ENCODE peak calls at places on chromosomes 3 and 15, in five cellular contexts. E, W, D, X and R are unnamed samples.

GRCh38 chr15:34790121-34790520 is 5.2 kb downstream of the ACTC1 start:
- DNase-seq in D (no peak), X (no peak), W (no peak), E (no peak), R (no peak)

GRCh38 chr15:84699538-84700191 is 16.3 kb downstream of the SEC11A start:
- DNase-seq in X (no peak), W (no peak), E (no peak), D (no peak), R (no peak)

GRCh38 chr3:88167173-88167572 is 17.4 kb downstream of the C3orf38 start:
- DNase-seq in E (no peak), D (no peak), X (no peak), W (no peak), R (no peak)

GRCh38 chr3:132160218-132160617 is 125.4 kb upstream of the CPNE4 start:
- DNase-seq in E (no peak), D (no peak), X (no peak), W (no peak), R (no peak)

GRCh38 chr3:171385086-171385485 is 75.1 kb downstream of the TNIK start:
- DNase-seq in W (no peak), D (no peak), E (no peak), X (no peak), R (no peak)

GRCh38 chr15:86077070-86077469 is 2.6 kb upstream of the AGBL1 start:
- DNase-seq in X (no peak), E (no peak), W (no peak), D (no peak), R (no peak)

GRCh38 chr15:40367038-40367672 is 9.1 kb downstream of the DISP2 start:
- DNase-seq in W (no peak), E (no peak), D (peak; percentile 43), X (peak; percentile 95), R (no peak)

GRCh38 chr3:73453676-73454075 is 171.1 kb downstream of the PDZRN3 start:
- DNase-seq in W (no peak), E (no peak), X (no peak), D (no peak), R (peak; percentile 9)

GRCh38 chr3:100048248-100048647 is 66.1 kb downstream of the FILIP1L start:
- DNase-seq in D (no peak), X (no peak), E (no peak), W (no peak), R (no peak)

GRCh38 chr15:28096720-28097431 is 2.2 kb downstream of the OCA2 start:
- DNase-seq in W (no peak), D (no peak), X (no peak), E (no peak), R (peak; percentile 51)

GRCh38 chr3:195086885-195087284 is 184.1 kb downstream of the XXYLT1 start:
- DNase-seq in D (no peak), W (no peak), X (peak; percentile 16), E (no peak), R (no peak)

GRCh38 chr15:92941668-92942067 is 41.5 kb downstream of the CHD2 start:
- DNase-seq in D (no peak), X (no peak), W (no peak), E (no peak), R (no peak)

GRCh38 chr3:125022186-125022585 is 33.6 kb downstream of the HEG1 start:
- DNase-seq in D (no peak), E (no peak), X (no peak), W (no peak), R (no peak)

GRCh38 chr3:122081543-122081942 is 26.4 kb downstream of the CD86 start:
- DNase-seq in W (no peak), D (no peak), E (no peak), X (no peak), R (no peak)

GRCh38 chr3:16064660-16065414 is 109.6 kb upstream of the GALNT15 start:
- DNase-seq in E (no peak), D (peak; percentile 41), W (peak; percentile 81), X (peak; percentile 89), R (peak; percentile 83)

GRCh38 chr3:99774467-99774866 is 43.2 kb upstream of the CMSS1 start:
- DNase-seq in X (no peak), W (no peak), D (no peak), E (no peak), R (no peak)

GRCh38 chr3:47394867-47395266 is 14.0 kb downstream of the PTPN23 start:
- DNase-seq in E (no peak), X (no peak), W (no peak), D (no peak), R (no peak)

GRCh38 chr15:89860446-89860845 is 33.3 kb downstream of the AP3S2 start:
- DNase-seq in W (no peak), X (no peak), D (no peak), E (no peak), R (no peak)

GRCh38 chr15:49372366-49372765 is 50.7 kb upstream of the FGF7 start:
- DNase-seq in E (no peak), D (no peak), X (no peak), W (no peak), R (no peak)

GRCh38 chr15:57665939-57666338 is 40.6 kb upstream of the POLR2M start:
- DNase-seq in E (no peak), W (no peak), X (no peak), D (no peak), R (no peak)

GRCh38 chr3:150097588-150097890 is 126.8 kb upstream of the PFN2 start:
- DNase-seq in E (no peak), D (no peak), W (no peak), X (no peak), R (no peak)

GRCh38 chr15:88491158-88491557 is 23.6 kb downstream of the MRPS11 start:
- DNase-seq in X (no peak), W (no peak), E (no peak), D (no peak), R (no peak)

GRCh38 chr3:190562866-190563525 is 49.1 kb downstream of the IL1RAP start:
- DNase-seq in D (no peak), W (no peak), X (no peak), E (peak; percentile 3), R (no peak)

GRCh38 chr15:101447168-101447533 is 42.4 kb downstream of the PCSK6 start:
- DNase-seq in X (no peak), W (no peak), E (no peak), D (no peak), R (no peak)

GRCh38 chr15:101446527-101447167 is 42.9 kb downstream of the PCSK6 start:
- DNase-seq in W (no peak), D (no peak), E (no peak), X (peak; percentile 54), R (no peak)

GRCh38 chr15:101449471-101450425 is 39.8 kb downstream of the PCSK6 start:
- DNase-seq in D (no peak), X (peak; percentile 50), E (no peak), W (no peak), R (no peak)

GRCh38 chr15:101447561-101448071 is 41.9 kb downstream of the PCSK6 start:
- DNase-seq in D (no peak), W (no peak), E (no peak), X (peak; percentile 58), R (no peak)

DNA sequence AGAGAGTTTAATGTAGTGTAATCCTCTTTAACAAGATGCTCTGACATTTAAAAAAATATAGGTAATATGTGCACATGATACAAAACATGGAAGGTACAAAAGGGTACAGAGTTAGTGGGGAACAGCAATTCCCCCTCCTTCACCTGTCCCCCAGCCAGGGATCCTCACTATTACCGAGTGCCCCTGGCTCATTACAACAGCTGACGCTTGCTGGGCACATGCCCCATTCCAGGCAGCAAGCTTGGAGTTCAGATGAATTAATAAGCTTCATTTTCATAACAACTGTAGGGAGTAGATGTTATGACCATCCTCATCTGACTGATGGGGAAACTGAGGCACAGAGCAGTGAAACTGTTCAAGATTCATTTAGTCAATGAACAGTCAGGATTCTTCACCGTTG is 41.2 kb downstream of the PCSK6 start:
- DNase-seq in D (no peak), W (no peak), E (no peak), X (no peak), R (no peak)
- H3K4me3 ChIP-seq in D (no peak overlapping the region), W (no peak overlapping the region), E (no peak overlapping the region), X (no peak overlapping the region), R (no peak overlapping the region)

GRCh38 chr3:14413381-14414071 is 11.1 kb downstream of the SLC6A6 start:
- DNase-seq in E (no peak), X (no peak), W (no peak), D (no peak), R (no peak)

GRCh38 chr3:14411166-14411526 is 8.7 kb downstream of the SLC6A6 start:
- DNase-seq in E (no peak), X (no peak), W (no peak), D (no peak), R (no peak)

GRCh38 chr3:14411988-14412387 is 9.6 kb downstream of the SLC6A6 start:
- DNase-seq in D (no peak), X (no peak), W (no peak), E (no peak), R (no peak)

GRCh38 chr3:14414841-14415464 is 12.5 kb downstream of the SLC6A6 start:
- DNase-seq in X (no peak), W (no peak), E (no peak), D (no peak), R (no peak)

GRCh38 chr3:14412831-14413380 is 10.5 kb downstream of the SLC6A6 start:
- DNase-seq in W (peak; percentile 87), E (no peak), D (no peak), X (no peak), R (no peak)
- H3K4me1 ChIP-seq in W (peaks cover 23% of the 10 kb centered on the region), E (peaks cover 25% of the 10 kb centered on the region), D (peaks cover 4% of the 10 kb centered on the region), X (peaks cover 54% of the 10 kb centered on the region), R (peaks cover 82% of the 10 kb centered on the region)

DNA sequence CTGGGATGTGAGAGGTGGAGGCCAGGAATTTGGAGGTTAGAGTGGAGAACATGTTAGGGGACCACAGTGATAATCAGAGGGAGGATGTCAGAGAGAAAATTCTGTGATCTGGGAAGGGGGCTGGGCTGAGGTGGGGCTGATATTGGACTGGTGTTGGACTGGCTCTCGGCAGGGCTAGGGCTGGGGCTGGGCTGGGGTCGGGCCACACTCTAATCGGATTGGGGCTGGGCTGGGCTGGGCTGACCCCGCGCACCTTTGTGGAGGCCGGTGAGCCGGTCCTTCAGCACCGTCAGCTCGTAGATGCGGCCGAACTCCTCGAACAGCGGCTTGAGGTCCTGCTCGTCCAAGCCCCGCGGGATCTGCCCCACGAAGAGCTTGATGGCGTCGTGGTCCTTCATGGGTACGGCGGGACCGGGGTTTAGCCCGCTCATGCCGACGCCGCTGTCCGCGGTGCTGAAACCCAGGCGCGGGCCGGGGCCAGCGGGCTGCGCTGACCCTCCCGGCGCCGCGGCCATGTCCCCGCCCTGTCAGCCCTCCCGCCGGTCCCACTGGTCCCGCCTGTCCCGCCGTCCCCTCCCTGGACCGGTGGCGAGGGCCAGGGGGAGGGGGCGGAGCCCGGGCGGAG is 485 bp downstream of the CELF6 start:
- DNase-seq in E (no peak), W (peak; percentile 63), D (peak; percentile 58), X (peak; percentile 85), R (peak; percentile 18)
- H3K4me3 ChIP-seq in E (no peak overlapping the region), W (peak overlapping the region; percentile 36), D (peak overlapping the region; percentile 50), X (peak overlapping the region; percentile 70), R (peak overlapping the region; percentile 36)

DNA sequence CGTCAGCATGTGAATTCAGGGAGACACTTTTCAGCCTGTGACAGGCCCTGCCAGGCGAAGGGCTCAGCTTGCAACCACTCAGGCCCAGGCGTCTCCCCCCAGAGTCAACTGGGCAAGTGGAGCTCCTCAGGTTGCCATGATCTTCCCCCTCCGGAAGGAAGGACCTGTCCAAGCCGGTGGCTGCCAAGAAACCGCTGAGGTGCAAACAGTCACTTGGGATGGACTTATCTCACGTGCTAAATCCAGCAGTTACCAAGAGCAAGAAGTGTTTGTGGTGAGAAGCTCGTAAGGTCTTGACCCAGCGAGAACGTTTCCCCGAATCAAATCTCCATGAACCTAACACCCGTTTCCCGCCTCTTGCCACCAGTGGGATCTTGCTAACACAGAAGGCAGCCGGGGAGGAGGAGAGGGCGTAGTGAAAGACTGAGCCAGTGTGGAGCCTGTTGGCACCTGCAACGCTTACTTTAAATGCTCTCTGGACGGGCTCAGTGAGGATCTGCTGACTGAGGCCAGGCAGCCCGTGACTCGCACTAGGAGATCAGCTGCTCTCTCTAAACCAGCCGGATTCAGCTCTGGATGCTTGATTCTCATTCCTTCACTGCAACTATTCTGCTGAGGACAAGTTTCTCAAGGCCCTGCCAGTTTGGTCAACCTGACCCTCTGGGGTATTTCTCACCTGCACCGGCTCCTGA is 39.0 kb downstream of the IQSEC1 start:
- DNase-seq in W (no peak), E (no peak), D (no peak), X (no peak), R (no peak)
- H3K4me1 ChIP-seq in W (no peaks in the 10 kb centered on the region), E (no peaks in the 10 kb centered on the region), D (no peaks in the 10 kb centered on the region), X (no peaks in the 10 kb centered on the region), R (no peaks in the 10 kb centered on the region)